ENCODE peak calls at places on chromosome 14, in nine cellular contexts. D is neural progenitor cell; C is SJCRH30; S is CD8-positive, alpha-beta T cell; U is HCT116; L is mammary epithelial cell; J is adrenal gland; G is astrocyte; V is neuronal stem cell. B is an unnamed sample.

GRCh38 chr14:37251778-37252177 is 54.0 kb downstream of the MIPOL1 start:
- DNase-seq in L (no peak), S (no peak), C (no peak), J (no peak), V (no peak), G (no peak), D (no peak), U (no peak), B (no peak)

GRCh38 chr14:72892879-72893635 is 844 bp downstream of the DPF3 start:
- DNase-seq in C (peak), G (no peak), S (peak), U (no peak), D (peak), V (no peak), J (peak), L (peak), B (peak)

GRCh38 chr14:96824283-96824682 is 27.1 kb downstream of the VRK1 start:
- DNase-seq in J (no peak), L (peak), D (no peak), V (no peak), C (no peak), G (peak), S (no peak), U (no peak), B (peak)

GRCh38 chr14:39368261-39368959 is 63.8 kb downstream of the FBXO33 start:
- DNase-seq in V (peak), S (no peak), D (peak), C (peak), G (peak), J (peak), L (peak), U (peak), B (peak)

GRCh38 chr14:69612759-69613145 is 1.4 kb downstream of the SUSD6 start:
- DNase-seq in S (no peak), C (no peak), G (no peak), D (no peak), V (no peak), U (peak), J (no peak), L (peak), B (no peak)

GRCh38 chr14:76181546-76181945 is 29.8 kb downstream of the GPATCH2L start:
- DNase-seq in D (no peak), S (no peak), G (no peak), C (no peak), U (no peak), V (no peak), L (no peak), J (no peak), B (peak)

GRCh38 chr14:104114421-104115130 is 23.8 kb upstream of the KIF26A start:
- DNase-seq in J (no peak), G (no peak), U (no peak), C (no peak), S (no peak), D (no peak), L (no peak), V (no peak), B (no peak)

GRCh38 chr14:77023001-77023996 is 5.2 kb downstream of the IRF2BPL start:
- DNase-seq in J (no peak), U (no peak), S (no peak), L (peak), D (peak), C (no peak), G (peak), V (no peak), B (peak)

GRCh38 chr14:24238527-24239037 is 3.8 kb downstream of the TINF2 start:
- DNase-seq in G (no peak), S (no peak), U (no peak), J (no peak), D (no peak), V (no peak), L (no peak), C (no peak), B (no peak)

GRCh38 chr14:99422220-99423010 is 58.2 kb downstream of the SETD3 start:
- DNase-seq in S (no peak), D (no peak), C (no peak), U (no peak), L (no peak), J (no peak), V (no peak), G (no peak), B (no peak)

GRCh38 chr14:33908540-33909223 is 42.2 kb downstream of the EGLN3 start:
- DNase-seq in D (no peak), J (no peak), L (no peak), S (no peak), C (peak), G (no peak), U (no peak), V (no peak), B (no peak)

GRCh38 chr14:31261859-31262739 is 54.5 kb upstream of the HECTD1 start:
- DNase-seq in C (peak), S (no peak), G (peak), J (no peak), D (peak), V (peak), L (no peak), U (no peak), B (peak)

GRCh38 chr14:69151458-69152180 is 1.3 kb downstream of the DCAF5 start:
- DNase-seq in G (peak), V (peak), S (peak), J (peak), L (peak), C (peak), U (peak), D (peak), B (peak)

GRCh38 chr14:68094158-68094557 is 274.6 kb downstream of the RAD51B start:
- DNase-seq in L (peak), C (no peak), U (no peak), S (no peak), J (no peak), D (no peak), G (peak), V (no peak), B (no peak)

GRCh38 chr14:91308337-91308736 is 63.8 kb upstream of the GPR68 start:
- DNase-seq in L (no peak), J (no peak), C (no peak), U (no peak), D (no peak), S (no peak), V (no peak), G (no peak), B (no peak)

GRCh38 chr14:52338282-52338681 is 24.2 kb downstream of the PTGER2 start:
- DNase-seq in G (peak), C (no peak), S (no peak), J (no peak), U (no peak), L (peak), D (no peak), V (no peak), B (no peak)

GRCh38 chr14:96117997-96118790 is 79.0 kb downstream of the C14orf132 start:
- DNase-seq in C (no peak), D (no peak), S (no peak), U (no peak), J (no peak), V (no peak), L (no peak), G (no peak), B (no peak)

GRCh38 chr14:22801716-22802115 is 13.5 kb downstream of the SLC7A7 start:
- DNase-seq in L (no peak), S (no peak), U (no peak), C (no peak), J (no peak), D (no peak), G (no peak), V (no peak), B (no peak)

GRCh38 chr14:62934439-62934838 is 110.8 kb downstream of the KCNH5 start:
- DNase-seq in D (peak), G (no peak), J (no peak), U (no peak), V (peak), L (no peak), S (no peak), C (no peak), B (no peak)

GRCh38 chr14:36981832-36982528 is 190.4 kb downstream of the SLC25A21 start:
- DNase-seq in C (no peak), U (no peak), G (peak), S (no peak), V (no peak), J (no peak), D (no peak), L (peak), B (no peak)

GRCh38 chr14:75519826-75520692 is 2.2 kb upstream of the BATF start:
- DNase-seq in V (no peak), U (no peak), D (no peak), J (no peak), G (no peak), C (peak), L (no peak), S (no peak), B (peak)

GRCh38 chr14:68779761-68780323 is 13.0 kb downstream of the ZFP36L1 start:
- DNase-seq in L (peak), U (peak), J (no peak), S (peak), G (peak), D (no peak), C (no peak), V (no peak), B (no peak)

GRCh38 chr14:99527427-99528076 is 46.3 kb downstream of the CCNK start:
- DNase-seq in L (no peak), U (no peak), S (no peak), V (no peak), C (no peak), G (no peak), J (no peak), D (no peak), B (no peak)

GRCh38 chr14:97120204-97121120 is 323.3 kb downstream of the VRK1 start:
- DNase-seq in D (no peak), G (no peak), S (peak), V (no peak), L (no peak), C (no peak), U (no peak), J (no peak), B (no peak)

GRCh38 chr14:69808919-69809808 is 12.1 kb upstream of the SLC10A1 start:
- DNase-seq in U (no peak), C (no peak), J (no peak), L (no peak), V (no peak), D (no peak), S (no peak), G (no peak), B (no peak)

GRCh38 chr14:75044322-75044721 is 6.9 kb downstream of the MLH3 start:
- DNase-seq in V (no peak), S (no peak), D (no peak), L (peak), U (no peak), G (peak), C (peak), J (no peak), B (no peak)

GRCh38 chr14:69356903-69357543 is 41.1 kb downstream of the ERH start:
- DNase-seq in L (no peak), J (no peak), U (no peak), G (no peak), S (no peak), V (no peak), C (no peak), D (no peak), B (no peak)

GRCh38 chr14:75449703-75450102 is 21.9 kb downstream of the JDP2 start:
- DNase-seq in V (no peak), U (no peak), C (no peak), S (no peak), D (no peak), L (no peak), J (no peak), G (no peak), B (no peak)

GRCh38 chr14:32230181-32230580 is 27.1 kb upstream of the RNU6-8 start:
- DNase-seq in D (no peak), V (no peak), C (no peak), L (peak), J (no peak), S (no peak), G (peak), U (no peak), B (no peak)

GRCh38 chr14:102782974-102783373 is 5.7 kb downstream of the TRAF3 start:
- DNase-seq in D (no peak), V (no peak), L (no peak), J (no peak), G (no peak), S (no peak), C (no peak), U (no peak), B (no peak)

GRCh38 chr14:73153272-73153671 is 17.0 kb downstream of the PSEN1 start:
- DNase-seq in V (no peak), S (no peak), G (peak), D (no peak), L (no peak), U (no peak), J (no peak), C (no peak), B (peak)

GRCh38 chr14:60165547-60165876 is 314 bp upstream of the DHRS7 start:
- DNase-seq in S (no peak), D (no peak), G (no peak), J (no peak), C (no peak), L (no peak), U (no peak), V (no peak), B (no peak)

GRCh38 chr14:35213869-35214387 is 78.3 kb upstream of the PSMA6 start:
- DNase-seq in U (no peak), L (peak), C (no peak), S (no peak), D (no peak), G (peak), J (no peak), V (no peak), B (peak)

GRCh38 chr14:67768219-67768618 is 48.2 kb downstream of the ZFYVE26 start:
- DNase-seq in V (no peak), G (no peak), L (no peak), D (no peak), U (no peak), S (no peak), J (no peak), C (no peak), B (peak)

DNA sequence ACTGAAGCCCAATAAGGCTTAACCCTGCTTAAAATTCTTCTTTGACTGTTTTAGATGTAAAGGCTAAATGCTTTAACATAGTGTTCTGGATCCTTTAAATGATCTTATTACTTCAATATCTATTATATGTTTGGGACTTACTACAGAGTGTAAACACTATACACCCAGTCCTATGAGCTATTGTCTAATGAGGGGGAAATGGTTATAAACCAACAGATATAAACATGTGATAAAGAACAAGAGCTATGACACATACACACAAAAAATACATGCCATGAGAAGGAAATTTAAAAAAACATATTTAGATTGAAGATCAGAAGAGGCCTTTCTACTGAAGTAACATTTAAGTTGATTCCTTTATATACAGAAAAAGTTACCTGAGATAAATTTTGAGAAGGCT is 505.1 kb downstream of the FOXG1 start:
- DNase-seq in D (no peak), C (no peak), J (no peak), G (no peak), L (no peak), U (no peak), V (no peak), S (no peak), B (no peak)
- H3K27ac ChIP-seq in D (no peak), C (no peak), J (no peak), G (no peak), L (no peak), U (no peak), V (no peak), S (no peak), B (no peak)

GRCh38 chr14:55578511-55578910 is 1.5 kb upstream of the KTN1 start:
- DNase-seq in L (no peak), C (peak), D (peak), J (no peak), U (no peak), G (no peak), S (no peak), V (no peak), B (no peak)
- H3K4me3 ChIP-seq in L (no peak), C (peak), D (peak), J (peak), U (peak), G (no peak), S (no peak), V (peak), B (peak)

GRCh38 chr14:94550041-94550440 is 11.2 kb upstream of the SERPINA4 start:
- DNase-seq in L (no peak), V (no peak), J (no peak), D (peak), C (no peak), U (no peak), G (no peak), S (no peak), B (no peak)
- H3K27ac ChIP-seq in L (no peak), V (no peak), J (no peak), D (no peak), C (no peak), U (no peak), G (no peak), S (no peak), B (no peak)

DNA sequence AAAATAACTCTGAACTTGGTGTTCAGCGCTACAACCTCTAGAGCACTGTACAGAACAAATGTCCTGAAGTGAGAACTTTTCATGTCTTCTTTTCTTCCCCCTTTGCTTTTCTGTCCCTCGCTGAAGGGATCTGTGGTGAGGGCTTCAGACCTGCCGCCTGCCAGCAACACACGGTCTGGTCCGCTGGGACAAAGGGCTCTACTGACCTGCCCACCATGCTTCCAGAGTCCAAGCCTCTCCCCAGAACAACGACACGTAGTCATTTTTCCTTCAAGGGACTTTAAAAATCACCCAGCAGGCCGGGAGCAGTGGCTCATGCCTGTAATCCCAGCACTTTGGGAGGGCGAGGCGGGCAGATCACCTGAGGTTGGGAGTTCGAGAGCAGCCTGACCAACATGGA is 140.4 kb downstream of the EFCAB11 start:
- DNase-seq in V (no peak), C (no peak), S (no peak), U (no peak), J (no peak), D (no peak), L (no peak), G (no peak), B (no peak)
- H3K4me3 ChIP-seq in V (no peak), C (no peak), S (no peak), U (no peak), J (no peak), D (no peak), L (no peak), G (peak), B (no peak)

B was measured in cardiac muscle cell.